ENCODE peak calls at places on chromosomes 12 and 14, in four cellular contexts. N is Jurkat, Clone E6-1; Y is HCT116; P is NCI-H345. R is an unnamed sample.

GRCh38 chr12:99498756-99499155 is 148.8 kb upstream of the GARIN6 start:
- DNase-seq in P (no peak), Y (no peak), N (no peak), R (peak; percentile 78)

GRCh38 chr12:57479376-57480115 is at the start of gene ARHGAP9:
- DNase-seq in P (no peak), N (no peak), Y (no peak), R (no peak)

GRCh38 chr12:26608273-26608672 is 224.7 kb downstream of the ITPR2 start:
- DNase-seq in N (no peak), Y (no peak), P (no peak), R (no peak)

GRCh38 chr12:34401659-34402227 is 379.4 kb downstream of the ALG10 start:
- DNase-seq in N (no peak), Y (no peak), P (no peak), R (no peak)

GRCh38 chr12:132761032-132761910 is at the start of gene ANKLE2:
- DNase-seq in N (peak; percentile 54), Y (no peak), P (peak; percentile 59), R (peak; percentile 40)

GRCh38 chr12:64120568-64120967 is 101.5 kb downstream of the KICS2 start:
- DNase-seq in P (no peak), Y (no peak), N (no peak), R (no peak)

GRCh38 chr12:65892905-65893304 is 68.6 kb downstream of the HMGA2 start:
- DNase-seq in Y (no peak), P (no peak), N (no peak), R (no peak)

GRCh38 chr12:15978431-15978950 is 67.4 kb downstream of the DERA start:
- DNase-seq in P (no peak), Y (no peak), N (no peak), R (peak; percentile 86)

GRCh38 chr12:18246057-18246456 is 15.3 kb upstream of the PIK3C2G start:
- DNase-seq in N (no peak), Y (no peak), P (no peak), R (no peak)

GRCh38 chr12:121989266-121989950 is 32.3 kb upstream of the BCL7A start:
- DNase-seq in N (no peak), P (no peak), Y (no peak), R (no peak)

GRCh38 chr14:99792551-99793212 is 531 bp upstream of the EML1 start:
- DNase-seq in Y (no peak), P (no peak), N (no peak), R (peak; percentile 25)

GRCh38 chr14:23481992-23482813 is 12.7 kb downstream of the NGDN start:
- DNase-seq in Y (no peak), N (peak; percentile 26), P (no peak), R (no peak)

GRCh38 chr12:2794261-2794735 is 472 bp upstream of the FKBP4 start:
- DNase-seq in Y (no peak), N (no peak), P (no peak), R (peak; percentile 5)

GRCh38 chr14:23381871-23382270 is 5.0 kb downstream of the CMTM5 start:
- DNase-seq in P (no peak), Y (no peak), N (no peak), R (no peak)

GRCh38 chr14:71931492-71932228 is 569 bp upstream of the RGS6 start:
- DNase-seq in Y (no peak), N (no peak), P (peak; percentile 59), R (no peak)

GRCh38 chr14:90487462-90487861 is 90.6 kb downstream of the CALM1 start:
- DNase-seq in P (no peak), Y (no peak), N (no peak), R (no peak)

GRCh38 chr12:108854055-108854452 is 3.3 kb downstream of the SSH1 start:
- DNase-seq in N (no peak), P (no peak), Y (no peak), R (peak; percentile 24)

GRCh38 chr14:20682127-20682434 is 2.3 kb upstream of the RNASE4 start:
- DNase-seq in N (no peak), Y (no peak), P (no peak), R (no peak)

GRCh38 chr14:37602605-37603453 is 7.4 kb downstream of the TTC6 start:
- DNase-seq in P (no peak), N (no peak), Y (no peak), R (no peak)

GRCh38 chr14:74612346-74613021 is 447 bp upstream of the LTBP2 start:
- DNase-seq in Y (no peak), P (peak; percentile 78), N (peak; percentile 46), R (peak; percentile 84)

GRCh38 chr14:30915596-30915995 is 41.2 kb downstream of the COCH start:
- DNase-seq in Y (no peak), N (no peak), P (no peak), R (no peak)

GRCh38 chr12:89051065-89051677 is 301.1 kb downstream of the DUSP6 start:
- DNase-seq in Y (peak; percentile 70), N (peak; percentile 64), P (peak; percentile 49), R (peak; percentile 18)

GRCh38 chr12:40469736-40470135 is 222.5 kb upstream of the CNTN1 start:
- DNase-seq in Y (no peak), N (no peak), P (peak; percentile 59), R (no peak)

GRCh38 chr12:89862511-89863331 is 154.1 kb upstream of the ATP2B1 start:
- DNase-seq in N (peak; percentile 29), P (no peak), Y (no peak), R (peak; percentile 25)

GRCh38 chr12:56160160-56160763 is 2.1 kb downstream of the MYL6 start:
- DNase-seq in P (no peak), Y (no peak), N (peak; percentile 42), R (peak; percentile 40)

GRCh38 chr14:29705801-29706200 is 221.8 kb downstream of the PRKD1 start:
- DNase-seq in N (no peak), P (no peak), Y (no peak), R (no peak)

GRCh38 chr14:35878272-35879140 is 52.4 kb downstream of the BRMS1L start:
- DNase-seq in P (no peak), N (no peak), Y (peak; percentile 12), R (peak; percentile 36)

GRCh38 chr14:32696325-32697101 is 242.2 kb upstream of the NPAS3 start:
- DNase-seq in P (no peak), Y (no peak), N (no peak), R (no peak)

GRCh38 chr12:15534322-15534721 is 212.0 kb downstream of the PTPRO start:
- DNase-seq in Y (no peak), N (peak; percentile 15), P (no peak), R (no peak)

GRCh38 chr12:92745874-92746553 is 43.2 kb downstream of the PLEKHG7 start:
- DNase-seq in Y (peak; percentile 61), P (no peak), N (no peak), R (no peak)

GRCh38 chr12:115697341-115697740 is 580.2 kb downstream of the MED13L start:
- DNase-seq in Y (no peak), N (no peak), P (peak; percentile 90), R (no peak)

GRCh38 chr12:54383041-54383609 is 1.4 kb downstream of the ZNF385A start:
- DNase-seq in N (no peak), P (no peak), Y (no peak), R (peak; percentile 84)

GRCh38 chr14:83133986-83134664 is 1600.5 kb upstream of the SEL1L start:
- DNase-seq in P (no peak), Y (no peak), N (no peak), R (no peak)

R was measured in trophoblast cell.